ENCODE peak calls at places on chromosomes 5 and 9, in six cellular contexts. Y is GM06990, W is AG09309, R is AG10803, I is choroid plexus epithelial cell, P is left ventricle myocardium inferior. M is an unnamed sample.
A peak's percentile ranks its signal among the peaks of the same experiment; 100 is the strongest.

GRCh38 chr5:132198571-132198970 is 29.1 kb downstream of the P4HA2 start:
- DNase-seq in Y (no peak), W (no peak), R (no peak), I (no peak), P (no peak), M (no peak)

GRCh38 chr9:36739538-36740116 is 166.9 kb downstream of the MELK start:
- DNase-seq in Y (no peak), W (no peak), R (no peak), I (no peak), P (no peak), M (peak; percentile 46)

GRCh38 chr5:142281966-142282365 is 42.9 kb downstream of the SPRY4 start:
- DNase-seq in Y (no peak), W (no peak), R (no peak), I (no peak), P (no peak), M (no peak)

GRCh38 chr5:113179156-113179555 is 202.6 kb downstream of the DCP2 start:
- DNase-seq in Y (no peak), W (no peak), R (peak; percentile 45), I (no peak), P (no peak), M (no peak)

GRCh38 chr9:26142631-26143030 is 464.4 kb upstream of the TUSC1 start:
- DNase-seq in Y (no peak), W (no peak), R (no peak), I (no peak), P (no peak), M (no peak)

GRCh38 chr5:143342607-143343006 is 60.9 kb downstream of the NR3C1 start:
- DNase-seq in Y (no peak), W (no peak), R (no peak), I (no peak), P (no peak), M (no peak)

GRCh38 chr5:68533571-68534051 is 318.1 kb downstream of the PIK3R1 start:
- DNase-seq in Y (no peak), W (no peak), R (no peak), I (no peak), P (no peak), M (no peak)

GRCh38 chr5:87499478-87500410 is 87.0 kb upstream of the CCNH start:
- DNase-seq in Y (no peak), W (no peak), R (peak; percentile 3), I (no peak), P (no peak), M (no peak)

GRCh38 chr5:79850941-79851693 is 139.9 kb downstream of the MTX3 start:
- DNase-seq in Y (no peak), W (no peak), R (no peak), I (no peak), P (no peak), M (no peak)

GRCh38 chr9:125517577-125517976 is 189.4 kb downstream of the MAPKAP1 start:
- DNase-seq in Y (no peak), W (no peak), R (no peak), I (no peak), P (no peak), M (no peak)

GRCh38 chr5:107486489-107486888 is 184.2 kb downstream of the EFNA5 start:
- DNase-seq in Y (peak; percentile 32), W (no peak), R (no peak), I (peak; percentile 78), P (no peak), M (peak; percentile 21)

GRCh38 chr5:129963359-129963758 is 59.1 kb downstream of the CHSY3 start:
- DNase-seq in Y (no peak), W (peak; percentile 85), R (peak; percentile 88), I (peak; percentile 96), P (no peak), M (no peak)

GRCh38 chr5:96050273-96050880 is 88.7 kb upstream of the ELL2 start:
- DNase-seq in Y (no peak), W (no peak), R (no peak), I (no peak), P (no peak), M (no peak)

GRCh38 chr5:177520906-177521513 is 4.2 kb upstream of the DDX41 start:
- DNase-seq in Y (no peak), W (no peak), R (no peak), I (no peak), P (no peak), M (no peak)
- TF ChIP-seq CTCF in Y (peak; percentile 14), W (no peak), R (peak; percentile 15), I (peak; percentile 32), P (no peak), M (no peak)

DNA sequence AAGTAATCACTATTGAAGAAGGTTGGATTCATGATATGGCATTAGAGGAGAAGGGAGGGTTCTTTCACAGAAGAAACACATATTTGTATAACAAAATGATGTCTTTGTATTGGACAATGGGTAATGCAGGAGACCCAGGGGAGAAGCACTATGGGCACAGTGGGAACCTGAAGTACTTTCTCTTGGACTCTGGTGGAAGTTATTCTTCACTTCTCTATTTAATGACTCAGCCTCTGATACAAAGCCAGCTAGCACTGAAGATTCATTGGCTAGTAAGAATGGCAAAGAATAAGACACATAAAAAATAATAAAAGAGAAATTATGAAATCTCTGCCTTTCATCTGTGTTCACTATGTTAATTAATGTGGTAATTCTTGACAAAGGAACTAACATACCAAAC is 149.9 kb upstream of the PRR16 start:
- DNase-seq in Y (no peak), W (no peak), R (peak; percentile 17), I (peak; percentile 48), P (no peak), M (no peak)
- TF ChIP-seq CTCF in Y (no peak), W (no peak), R (no peak), I (no peak), P (no peak), M (no peak)

GRCh38 chr9:27333241-27334052 is 36.5 kb upstream of the EQTN start:
- DNase-seq in Y (no peak), W (peak; percentile 39), R (peak; percentile 83), I (peak; percentile 93), P (peak; percentile 46), M (peak; percentile 77)
- TF ChIP-seq CTCF in Y (peak; percentile 70), W (peak; percentile 74), R (peak; percentile 94), I (peak; percentile 83), P (peak; percentile 93), M (peak; percentile 60)

GRCh38 chr9:18994263-18994916 is 38.6 kb downstream of the SAXO1 start:
- DNase-seq in Y (no peak), W (no peak), R (no peak), I (no peak), P (no peak), M (no peak)
- TF ChIP-seq CTCF in Y (no peak), W (no peak), R (no peak), I (no peak), P (no peak), M (no peak)

GRCh38 chr9:71733176-71733575 is 35.1 kb downstream of the CEMIP2 start:
- DNase-seq in Y (no peak), W (no peak), R (peak; percentile 78), I (no peak), P (no peak), M (no peak)
- TF ChIP-seq CTCF in Y (no peak), W (no peak), R (no peak), I (no peak), P (no peak), M (no peak)

DNA sequence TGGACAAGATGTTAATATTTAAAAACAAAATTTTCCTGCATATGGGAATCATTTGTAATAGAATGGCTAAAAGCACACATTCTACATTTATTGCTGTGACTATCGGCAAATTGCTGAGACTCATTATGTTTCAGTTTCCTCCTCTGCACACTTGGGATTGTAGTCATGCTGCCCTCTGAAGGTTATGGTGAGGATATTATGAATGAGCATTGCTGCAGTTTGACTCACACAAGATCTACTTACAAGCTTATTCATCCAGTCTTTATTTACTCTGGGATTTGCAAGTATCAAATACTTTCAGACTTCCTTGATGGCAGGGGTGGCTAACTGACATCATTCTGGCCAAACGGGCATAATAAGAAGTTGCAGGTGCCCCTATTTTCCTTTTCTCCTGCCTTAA is 9.5 kb upstream of the NFIL3 start:
- DNase-seq in Y (no peak), W (peak; percentile 91), R (peak; percentile 93), I (peak; percentile 96), P (no peak), M (peak; percentile 50)
- TF ChIP-seq CTCF in Y (peak; percentile 53), W (peak; percentile 59), R (peak; percentile 71), I (peak; percentile 69), P (peak; percentile 65), M (peak; percentile 40)

GRCh38 chr9:134376386-134377142 is 50.3 kb downstream of the RXRA start:
- DNase-seq in Y (no peak), W (no peak), R (no peak), I (no peak), P (peak; percentile 58), M (no peak)

GRCh38 chr9:134375011-134375390 is 48.7 kb downstream of the RXRA start:
- DNase-seq in Y (no peak), W (no peak), R (peak; percentile 32), I (peak; percentile 49), P (peak; percentile 78), M (no peak)

GRCh38 chr9:134377143-134377484 is 50.9 kb downstream of the RXRA start:
- DNase-seq in Y (no peak), W (no peak), R (no peak), I (no peak), P (no peak), M (no peak)

GRCh38 chr9:134374301-134375010 is 48.2 kb downstream of the RXRA start:
- DNase-seq in Y (no peak), W (no peak), R (no peak), I (no peak), P (peak; percentile 45), M (peak; percentile 71)

DNA sequence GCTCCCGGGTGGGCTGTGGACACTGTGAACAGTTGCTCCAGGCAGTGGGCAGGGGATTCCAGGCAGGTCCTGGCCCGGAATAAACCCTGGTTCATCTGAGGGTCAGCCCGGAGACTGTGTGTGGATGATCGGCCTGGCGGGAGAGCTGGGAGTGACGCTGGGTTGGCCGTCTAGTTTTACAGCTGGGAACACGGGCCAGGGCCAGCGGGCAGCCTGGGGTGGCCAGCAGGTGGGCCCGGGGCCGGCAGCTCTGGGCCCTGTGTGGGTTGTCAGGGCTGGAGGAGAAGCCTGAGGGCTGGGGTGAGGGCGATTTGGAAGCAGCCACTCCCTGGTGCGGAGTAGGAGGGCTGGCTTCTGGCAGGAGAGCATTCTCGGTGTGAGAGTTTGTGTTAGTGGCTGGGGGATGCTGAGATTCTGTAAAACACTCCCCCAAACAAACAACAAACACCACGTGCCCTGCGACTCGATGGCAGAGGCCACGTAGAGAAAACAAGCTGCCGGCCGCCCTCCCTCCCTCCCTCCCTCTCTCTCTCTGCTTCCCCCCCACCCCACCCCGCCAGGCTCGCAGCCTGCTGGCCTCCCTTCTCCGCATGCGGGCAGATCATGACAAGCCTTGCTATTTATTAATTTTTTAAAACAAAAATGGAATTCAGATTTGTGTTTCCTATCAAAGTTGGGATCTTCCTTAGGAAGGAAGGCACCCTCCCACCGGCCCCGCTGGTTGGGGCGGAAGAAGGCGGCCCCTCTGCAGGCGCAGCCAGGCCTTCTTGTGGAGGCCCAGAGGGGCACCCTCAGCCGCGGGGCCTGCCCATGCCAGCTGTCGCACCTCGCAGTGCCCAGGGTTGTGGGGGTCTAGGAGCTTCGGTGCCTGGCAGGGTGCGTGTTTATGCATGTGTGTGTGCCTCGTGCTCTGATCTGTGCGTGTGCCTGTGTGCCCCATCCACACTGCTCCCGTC is 49.5 kb downstream of the RXRA start:
- DNase-seq in Y (no peak), W (no peak), R (peak; percentile 24), I (peak; percentile 75), P (peak; percentile 75), M (no peak)
- TF ChIP-seq CTCF in Y (no peak), W (no peak), R (no peak), I (no peak), P (peak; percentile 7), M (no peak)

GRCh38 chr5:6820851-6821479 is 107.7 kb downstream of the TENT4A start:
- DNase-seq in Y (no peak), W (no peak), R (no peak), I (peak; percentile 20), P (no peak), M (peak; percentile 67)
- TF ChIP-seq CTCF in Y (peak; percentile 84), W (peak; percentile 56), R (peak; percentile 47), I (peak; percentile 65), P (peak; percentile 45), M (peak; percentile 54)